ENCODE peak calls at places on chromosome 12, in ten cellular contexts. Z is SW 1271, W is lower leg skin, V is HCT116, N is NCI-H2081, J is NCI-H226, D is adrenal gland, A is pons, R is AG09309, E is lung. B is an unnamed sample.

GRCh38 chr12:91687052-91688017 is 458.3 kb downstream of the BTG1 start:
- DNase-seq in Z (no peak), W (no peak), V (peak), J (no peak), A (no peak), D (no peak), R (peak), N (no peak), E (no peak), B (peak)

GRCh38 chr12:94640134-94640928 is 10.0 kb downstream of the TMCC3 start:
- DNase-seq in V (no peak), R (peak), Z (no peak), D (no peak), N (no peak), A (peak), J (peak), W (no peak), E (no peak), B (peak)

GRCh38 chr12:3684449-3685051 is 68.4 kb downstream of the CRACR2A start:
- DNase-seq in R (no peak), J (no peak), W (no peak), A (no peak), N (peak), E (no peak), Z (no peak), D (no peak), V (no peak), B (no peak)

GRCh38 chr12:24226745-24227350 is 277.4 kb upstream of the SOX5 start:
- DNase-seq in W (no peak), D (no peak), E (peak), V (no peak), Z (no peak), N (no peak), J (peak), R (no peak), A (no peak), B (peak)

GRCh38 chr12:122730215-122731014 is at the start of gene HCAR1:
- DNase-seq in R (no peak), D (no peak), W (no peak), V (no peak), A (no peak), E (no peak), N (peak), J (no peak), Z (no peak), B (no peak)

GRCh38 chr12:97229036-97229435 is 233.6 kb upstream of the RMST start:
- DNase-seq in A (no peak), J (no peak), V (no peak), D (no peak), Z (no peak), W (no peak), E (no peak), N (peak), R (no peak), B (no peak)

GRCh38 chr12:100955139-100955538 is 160.6 kb downstream of the ANO4 start:
- DNase-seq in R (no peak), V (no peak), W (no peak), A (no peak), D (no peak), J (peak), N (no peak), E (no peak), Z (no peak), B (no peak)

GRCh38 chr12:76020731-76021672 is 10.6 kb downstream of the PHLDA1 start:
- DNase-seq in D (peak), R (peak), V (peak), J (peak), N (no peak), Z (peak), E (no peak), A (no peak), W (no peak), B (peak)

GRCh38 chr12:107449891-107450290 is 235.7 kb upstream of the PWP1 start:
- DNase-seq in Z (no peak), V (no peak), D (no peak), W (no peak), N (no peak), A (no peak), J (no peak), R (no peak), E (no peak), B (peak)

GRCh38 chr12:89162704-89163261 is 189.5 kb downstream of the DUSP6 start:
- DNase-seq in N (no peak), Z (peak), E (peak), W (peak), A (peak), V (peak), J (peak), R (peak), D (peak), B (peak)

GRCh38 chr12:89893972-89894706 is 185.5 kb upstream of the ATP2B1 start:
- DNase-seq in W (no peak), V (no peak), R (peak), N (no peak), Z (no peak), J (peak), E (no peak), D (no peak), A (no peak), B (no peak)

GRCh38 chr12:5622280-5622679 is 190.4 kb downstream of the NTF3 start:
- DNase-seq in J (no peak), A (no peak), D (no peak), V (no peak), Z (no peak), R (no peak), E (no peak), N (no peak), W (no peak), B (peak)

GRCh38 chr12:2273288-2273687 is 220.5 kb downstream of the CACNA1C start:
- DNase-seq in E (no peak), Z (no peak), N (no peak), D (no peak), J (peak), W (no peak), A (no peak), R (no peak), V (no peak), B (peak)